ENCODE peak calls at places on chromosome 6, in ten cellular contexts. M is stomach, N is heart right ventricle, Q is aorta, A is uterus, F is astrocyte, P is neural progenitor cell, Z is cardiac muscle cell, T is A549, V is hepatocyte. O is an unnamed sample.

GRCh38 chr6:22146581-22147468 is 150.0 kb downstream of the PRL start:
- DNase-seq in F (no peak), A (no peak), P (no peak), N (peak; percentile 14), V (no peak), M (no peak), Z (peak; percentile 27), T (no peak), Q (no peak), O (peak; percentile 46)

GRCh38 chr6:12420626-12421025 is 130.5 kb downstream of the EDN1 start:
- DNase-seq in Z (no peak), P (peak; percentile 82), V (no peak), Q (no peak), F (peak; percentile 79), M (no peak), T (peak; percentile 33), A (no peak), N (no peak), O (no peak)

GRCh38 chr6:158554611-158555361 is 5.1 kb upstream of the TMEM181 start:
- DNase-seq in V (no peak), N (no peak), M (no peak), Z (no peak), Q (no peak), F (no peak), T (no peak), A (no peak), P (no peak), O (no peak)

GRCh38 chr6:110042670-110043296 is 64.7 kb downstream of the GPR6 start:
- DNase-seq in A (no peak), T (no peak), V (no peak), F (no peak), N (no peak), P (peak; percentile 9), M (no peak), Z (no peak), Q (no peak), O (no peak)

GRCh38 chr6:140276133-140276532 is 901.7 kb upstream of the CITED2 start:
- DNase-seq in Z (no peak), M (no peak), A (no peak), Q (no peak), F (no peak), P (no peak), V (no peak), T (no peak), N (no peak), O (no peak)

GRCh38 chr6:158472453-158472852 is 87.4 kb upstream of the TMEM181 start:
- DNase-seq in F (no peak), P (no peak), T (no peak), Z (no peak), A (no peak), V (no peak), Q (no peak), M (no peak), N (no peak), O (no peak)

GRCh38 chr6:96766769-96767168 is 70.5 kb downstream of the GPR63 start:
- DNase-seq in A (no peak), P (no peak), Q (no peak), M (no peak), V (no peak), N (no peak), F (no peak), T (no peak), Z (no peak), O (no peak)

GRCh38 chr6:85389180-85389797 is 60.6 kb upstream of the NT5E start:
- DNase-seq in F (no peak), Z (no peak), T (no peak), P (no peak), M (no peak), A (no peak), N (no peak), V (no peak), Q (no peak), O (no peak)

GRCh38 chr6:101069191-101069795 is 188.2 kb upstream of the ASCC3 start:
- DNase-seq in V (no peak), M (no peak), A (no peak), F (no peak), P (no peak), N (no peak), T (peak; percentile 4), Z (peak; percentile 58), Q (no peak), O (no peak)

GRCh38 chr6:118403036-118403435 is 145.1 kb upstream of the PLN start:
- DNase-seq in F (peak; percentile 56), Q (no peak), T (no peak), N (no peak), V (no peak), Z (no peak), M (no peak), P (no peak), A (no peak), O (no peak)
- H3K9me3 ChIP-seq in F (no peaks in the 10 kb centered on the region), Q (no peaks in the 10 kb centered on the region), T (no peaks in the 10 kb centered on the region), N (no peaks in the 10 kb centered on the region), V (no peaks in the 10 kb centered on the region), Z (no peaks in the 10 kb centered on the region), M (no peaks in the 10 kb centered on the region), P (no peaks in the 10 kb centered on the region), A (no peaks in the 10 kb centered on the region), O (no peaks in the 10 kb centered on the region)

GRCh38 chr6:41453232-41453631 is 92.9 kb upstream of the FOXP4 start:
- DNase-seq in Q (no peak), P (no peak), Z (no peak), N (no peak), V (no peak), T (no peak), M (no peak), F (no peak), A (no peak), O (no peak)

GRCh38 chr6:41455410-41455809 is 90.8 kb upstream of the FOXP4 start:
- DNase-seq in A (no peak), P (no peak), N (no peak), Z (no peak), F (no peak), T (no peak), M (no peak), Q (no peak), V (no peak), O (no peak)

GRCh38 chr6:41457303-41457670 is 88.9 kb upstream of the FOXP4 start:
- DNase-seq in A (no peak), F (no peak), T (no peak), N (no peak), Q (no peak), V (no peak), Z (no peak), P (no peak), M (no peak), O (no peak)

GRCh38 chr6:41454189-41454789 is 91.9 kb upstream of the FOXP4 start:
- DNase-seq in P (no peak), T (no peak), Z (no peak), V (no peak), F (no peak), A (no peak), M (no peak), N (no peak), Q (no peak), O (no peak)

GRCh38 chr6:41455818-41456217 is 90.4 kb upstream of the FOXP4 start:
- DNase-seq in T (no peak), V (no peak), P (peak; percentile 36), Q (no peak), Z (no peak), F (no peak), A (no peak), M (no peak), N (no peak), O (no peak)
- H3K27ac ChIP-seq in T (no peak overlapping the region), V (peak overlapping the region; percentile 93), P (no peak overlapping the region), Q (no peak overlapping the region), Z (no peak overlapping the region), F (no peak overlapping the region), A (no peak overlapping the region), M (peak overlapping the region; percentile 81), N (no peak overlapping the region), O (no peak overlapping the region)

DNA sequence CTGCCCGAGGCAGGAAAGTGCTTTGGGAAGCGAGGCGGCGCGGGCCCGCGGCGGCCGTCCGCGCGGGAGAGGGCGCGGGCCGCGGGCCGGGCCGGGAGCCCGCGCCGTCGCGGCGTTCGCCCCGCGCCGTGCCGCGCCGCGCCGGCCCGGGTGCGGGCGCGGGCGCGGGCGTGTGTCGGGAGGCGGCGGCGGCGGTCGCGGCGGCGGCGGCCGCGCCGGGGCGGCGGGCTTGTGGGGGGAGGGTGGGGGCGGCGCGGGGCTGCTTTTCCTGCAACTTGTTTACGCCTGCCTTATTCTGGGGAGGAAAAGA is 1.4 kb downstream of the L3MBTL3 start:
- DNase-seq in V (peak; percentile 42), N (peak; percentile 8), M (no peak), F (no peak), Z (no peak), A (no peak), Q (no peak), T (no peak), P (no peak), O (no peak)
- H3K9me3 ChIP-seq in V (no peaks in the 10 kb centered on the region), N (no peaks in the 10 kb centered on the region), M (no peaks in the 10 kb centered on the region), F (no peaks in the 10 kb centered on the region), Z (no peaks in the 10 kb centered on the region), A (no peaks in the 10 kb centered on the region), Q (no peaks in the 10 kb centered on the region), T (no peaks in the 10 kb centered on the region), P (no peaks in the 10 kb centered on the region), O (no peaks in the 10 kb centered on the region)

GRCh38 chr6:144149558-144149893 is 791 bp upstream of the STX11 start:
- DNase-seq in P (peak; percentile 11), F (no peak), N (no peak), T (no peak), M (no peak), V (no peak), A (no peak), Q (no peak), Z (no peak), O (peak; percentile 52)

GRCh38 chr6:144149894-144150672 is at the start of gene STX11:
- DNase-seq in T (peak; percentile 43), Q (peak; percentile 92), V (peak; percentile 72), A (peak; percentile 19), F (peak; percentile 22), M (peak; percentile 67), P (peak; percentile 82), N (peak; percentile 80), Z (peak; percentile 39), O (peak; percentile 89)

GRCh38 chr6:144150673-144151009 is 324 bp downstream of the STX11 start:
- DNase-seq in N (peak; percentile 22), Q (no peak), M (no peak), P (peak; percentile 68), F (no peak), V (peak; percentile 29), Z (no peak), T (peak; percentile 45), A (no peak), O (peak; percentile 66)

GRCh38 chr6:144152334-144152900 is 2.1 kb downstream of the STX11 start:
- DNase-seq in N (no peak), Q (no peak), M (no peak), F (no peak), A (no peak), T (no peak), V (no peak), P (no peak), Z (no peak), O (peak; percentile 66)

DNA sequence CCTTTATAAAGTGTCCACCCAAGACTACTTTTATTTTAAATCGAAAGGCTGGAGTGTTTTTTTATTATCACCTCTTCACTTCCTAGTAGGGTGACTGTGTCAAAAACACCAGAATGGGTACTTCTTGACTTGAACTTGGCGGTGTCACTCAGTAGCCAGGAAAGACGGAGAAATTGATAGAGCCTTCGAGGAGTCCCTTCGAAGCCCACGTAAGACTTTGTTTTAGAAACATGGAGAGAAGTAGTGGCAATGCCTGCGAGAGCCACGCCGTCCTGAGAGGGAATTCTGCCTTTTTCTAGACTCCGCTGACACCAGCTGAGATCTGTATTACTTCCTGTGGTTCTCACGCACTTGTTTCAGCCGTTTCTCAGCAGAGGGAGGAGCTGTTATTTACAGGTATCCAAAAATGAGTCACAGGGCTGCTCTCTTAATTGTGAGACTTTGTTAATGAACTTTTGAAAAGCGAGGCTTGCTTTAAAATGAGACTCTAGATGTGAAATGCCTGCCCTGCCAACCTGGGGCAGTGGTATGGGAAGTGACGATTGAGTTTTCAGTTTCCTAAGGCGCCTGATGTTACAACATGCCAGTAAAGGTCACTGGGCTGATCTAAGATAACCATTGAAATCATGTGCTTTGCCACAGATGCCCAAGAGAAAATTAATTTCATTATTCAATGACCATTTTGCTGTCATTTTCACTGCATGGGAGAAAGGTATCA is 852 bp downstream of the STX11 start:
- DNase-seq in Z (no peak), V (peak; percentile 28), P (peak; percentile 15), A (peak; percentile 20), Q (no peak), T (peak; percentile 3), F (no peak), M (no peak), N (no peak), O (peak; percentile 50)
- H3K27ac ChIP-seq in Z (no peak overlapping the region), V (no peak overlapping the region), P (no peak overlapping the region), A (peak overlapping the region; percentile 50), Q (no peak overlapping the region), T (peak overlapping the region; percentile 79), F (no peak overlapping the region), M (peak overlapping the region; percentile 79), N (peak overlapping the region; percentile 94), O (peak overlapping the region; percentile 92)

O was measured in lower lobe of right lung.